ENCODE peak calls at places on chromosomes 7 and 10, in ten cellular contexts. Y is A549, D is Peyer's patch, M is vagina, S is HepG2, V is esophagus squamous epithelium, N is HCT116, Z is prostate gland, T is body of pancreas, K is IMR-90. E is an unnamed sample.

GRCh38 chr7:8823486-8823885 is 390.1 kb downstream of the NXPH1 start:
- DNase-seq in Y (no peak), D (no peak), M (no peak), S (no peak), V (no peak), N (no peak), Z (no peak), T (no peak), K (no peak), E (no peak)

GRCh38 chr10:96017227-96017687 is 26.1 kb upstream of the CCNJ start:
- DNase-seq in Y (peak), D (peak), M (no peak), S (peak), V (no peak), N (peak), Z (peak), T (peak), K (peak), E (peak)

GRCh38 chr7:1994931-1995330 is 237.8 kb downstream of the MAD1L1 start:
- DNase-seq in Y (no peak), D (no peak), M (no peak), S (no peak), V (no peak), N (no peak), Z (no peak), T (no peak), K (no peak), E (no peak)

GRCh38 chr10:59753267-59753666 is at the start of gene MRLN:
- DNase-seq in Y (no peak), D (no peak), M (no peak), S (no peak), V (no peak), N (no peak), Z (no peak), T (no peak), K (no peak), E (no peak)

GRCh38 chr7:155483245-155483644 is 25.3 kb downstream of the EN2 start:
- DNase-seq in Y (no peak), D (no peak), M (no peak), S (no peak), V (no peak), N (no peak), Z (no peak), T (no peak), K (no peak), E (no peak)

GRCh38 chr7:111292026-111292430 is 201.1 kb downstream of the LRRN3 start:
- DNase-seq in Y (no peak), D (no peak), M (no peak), S (no peak), V (no peak), N (no peak), Z (no peak), T (no peak), K (peak), E (no peak)

GRCh38 chr10:16995867-16996529 is 133.6 kb downstream of the CUBN start:
- DNase-seq in Y (no peak), D (no peak), M (no peak), S (no peak), V (no peak), N (no peak), Z (no peak), T (no peak), K (peak), E (no peak)

GRCh38 chr7:141071855-141072547 is 1.9 kb upstream of the TMEM178B start:
- DNase-seq in Y (peak), D (no peak), M (peak), S (no peak), V (no peak), N (no peak), Z (no peak), T (no peak), K (no peak), E (no peak)

GRCh38 chr10:62306663-62307062 is 38.0 kb upstream of the RTKN2 start:
- DNase-seq in Y (no peak), D (no peak), M (no peak), S (no peak), V (no peak), N (no peak), Z (no peak), T (no peak), K (no peak), E (no peak)

GRCh38 chr7:41758321-41758720 is 55.4 kb upstream of the INHBA start:
- DNase-seq in Y (no peak), D (no peak), M (no peak), S (no peak), V (no peak), N (no peak), Z (no peak), T (no peak), K (no peak), E (no peak)

GRCh38 chr10:59006511-59007306 is 169.7 kb upstream of the PHYHIPL start:
- DNase-seq in Y (peak), D (no peak), M (no peak), S (peak), V (no peak), N (no peak), Z (no peak), T (peak), K (peak), E (peak)

GRCh38 chr10:111347386-111348005 is 270.7 kb downstream of the ADRA2A start:
- DNase-seq in Y (no peak), D (no peak), M (no peak), S (no peak), V (no peak), N (no peak), Z (peak), T (peak), K (no peak), E (no peak)

GRCh38 chr10:30038961-30039536 is 20.3 kb downstream of the JCAD start:
- DNase-seq in Y (no peak), D (no peak), M (no peak), S (no peak), V (no peak), N (no peak), Z (no peak), T (no peak), K (no peak), E (no peak)

GRCh38 chr7:28958235-28958945 is at the start of gene TRIL:
- DNase-seq in Y (no peak), D (peak), M (no peak), S (no peak), V (no peak), N (no peak), Z (peak), T (peak), K (peak), E (peak)

GRCh38 chr10:119872860-119873671 is 423 bp upstream of the MCMBP start:
- DNase-seq in Y (peak), D (peak), M (peak), S (peak), V (peak), N (peak), Z (peak), T (peak), K (peak), E (peak)
- TF ChIP-seq POLR2A in Y (peak), D (no peak), M (no peak), S (peak), V (peak), N (peak), Z (no peak), T (peak), K (no peak), E (peak)

DNA sequence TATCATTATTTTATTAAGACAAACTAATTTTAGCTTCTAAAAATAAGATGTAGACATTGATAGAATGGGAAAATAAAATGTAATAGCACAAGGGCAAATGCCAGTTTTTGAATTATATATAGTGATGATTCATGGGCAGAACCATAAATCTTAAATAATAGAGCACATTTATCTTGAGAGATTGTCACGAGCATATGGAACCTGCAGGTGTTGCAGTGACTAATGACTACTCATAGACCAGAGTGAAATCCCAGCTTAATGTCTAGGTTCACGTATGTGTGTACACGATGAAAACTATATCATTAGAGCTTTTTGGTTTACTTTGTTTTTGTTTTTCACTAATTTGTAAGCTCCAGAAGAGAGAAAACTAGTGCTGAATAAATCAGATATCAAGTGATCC is 150.2 kb upstream of the CACNA2D1 start:
- DNase-seq in Y (no peak), D (no peak), M (no peak), S (no peak), V (no peak), N (no peak), Z (no peak), T (no peak), K (peak), E (no peak)
- TF ChIP-seq POLR2A in Y (no peak), D (no peak), M (no peak), S (no peak), V (no peak), N (no peak), Z (no peak), T (no peak), K (no peak), E (no peak)

GRCh38 chr7:5429857-5430611 is 6.4 kb upstream of the TNRC18 start:
- DNase-seq in Y (no peak), D (peak), M (no peak), S (no peak), V (no peak), N (no peak), Z (peak), T (peak), K (peak), E (no peak)
- TF ChIP-seq POLR2A in Y (no peak), D (peak), M (peak), S (no peak), V (peak), N (no peak), Z (peak), T (peak), K (no peak), E (no peak)

DNA sequence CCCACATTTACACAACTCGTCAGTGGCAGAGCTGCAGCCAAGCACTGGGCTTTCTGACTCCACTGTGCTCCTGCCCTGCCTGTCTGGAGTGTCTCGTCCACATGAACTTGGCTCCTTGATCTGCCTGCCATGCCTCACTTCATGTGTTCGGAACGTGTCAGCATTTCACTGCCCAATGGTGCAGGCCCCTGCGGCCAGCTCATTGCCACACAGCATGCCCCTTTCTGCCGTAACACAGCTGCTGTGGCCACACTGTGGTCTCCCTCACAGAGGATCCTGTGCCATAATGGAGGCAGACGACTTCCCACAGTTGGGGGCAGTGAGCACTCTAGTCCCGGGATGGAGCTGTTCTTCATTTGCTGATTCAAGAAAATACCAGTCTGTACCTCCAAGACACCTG is 94.2 kb upstream of the GJD4 start:
- DNase-seq in Y (no peak), D (no peak), M (no peak), S (no peak), V (no peak), N (no peak), Z (no peak), T (no peak), K (no peak), E (no peak)
- TF ChIP-seq POLR2A in Y (no peak), D (no peak), M (no peak), S (no peak), V (no peak), N (no peak), Z (no peak), T (no peak), K (no peak), E (no peak)

GRCh38 chr10:44766601-44767000 is 144.5 kb upstream of the TMEM72 start:
- DNase-seq in Y (no peak), D (no peak), M (no peak), S (no peak), V (no peak), N (no peak), Z (no peak), T (no peak), K (no peak), E (no peak)

GRCh38 chr10:44759122-44759521 is 152.0 kb upstream of the TMEM72 start:
- DNase-seq in Y (no peak), D (no peak), M (no peak), S (no peak), V (no peak), N (no peak), Z (no peak), T (no peak), K (no peak), E (no peak)

GRCh38 chr10:44765299-44765698 is 145.8 kb upstream of the TMEM72 start:
- DNase-seq in Y (no peak), D (no peak), M (no peak), S (no peak), V (no peak), N (no peak), Z (no peak), T (no peak), K (no peak), E (no peak)

GRCh38 chr10:44761076-44761475 is 150.1 kb upstream of the TMEM72 start:
- DNase-seq in Y (no peak), D (no peak), M (no peak), S (no peak), V (no peak), N (no peak), Z (no peak), T (no peak), K (no peak), E (no peak)

DNA sequence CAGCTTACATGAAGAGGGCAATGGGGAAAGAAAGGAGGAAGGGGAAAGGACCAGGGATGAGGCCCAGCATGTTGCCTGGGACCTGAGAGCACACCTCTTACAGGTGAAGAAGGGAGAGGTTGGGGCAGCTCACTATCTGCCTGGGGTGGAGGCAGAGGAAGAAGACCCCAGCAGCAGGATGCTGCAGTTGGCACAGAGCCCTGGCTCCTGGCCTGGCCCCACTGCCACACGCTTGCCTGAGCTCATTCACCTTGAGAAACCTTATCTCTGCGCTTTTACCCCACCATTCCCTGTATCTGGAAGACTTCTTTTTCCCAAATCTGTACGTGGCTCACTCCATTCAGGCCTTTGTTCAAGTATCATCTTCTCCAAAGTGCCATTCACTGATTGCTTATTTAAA is 147.8 kb upstream of the TMEM72 start:
- DNase-seq in Y (no peak), D (no peak), M (no peak), S (no peak), V (no peak), N (no peak), Z (no peak), T (no peak), K (no peak), E (no peak)
- TF ChIP-seq POLR2A in Y (no peak), D (no peak), M (no peak), S (no peak), V (no peak), N (no peak), Z (no peak), T (no peak), K (no peak), E (no peak)

DNA sequence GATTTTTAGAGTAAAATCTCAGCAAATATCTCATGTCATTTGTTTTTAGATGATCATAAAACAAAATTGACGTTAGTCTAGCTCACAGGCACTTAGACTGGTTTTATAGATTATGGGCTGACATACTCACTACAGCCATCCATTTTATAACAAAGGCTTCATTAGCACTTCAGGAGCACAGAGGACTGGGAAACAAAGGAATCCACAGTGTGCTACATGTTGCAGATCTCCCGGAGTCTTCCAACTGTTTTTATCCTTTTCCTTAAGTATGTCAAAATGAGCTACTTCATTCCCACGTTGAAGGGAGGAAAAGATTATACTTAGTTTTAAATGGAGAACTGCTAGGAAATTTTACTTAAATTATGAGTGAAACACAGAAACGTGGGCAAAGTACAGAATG is 15.9 kb upstream of the SCRN1 start:
- DNase-seq in Y (no peak), D (no peak), M (no peak), S (no peak), V (no peak), N (no peak), Z (no peak), T (no peak), K (no peak), E (no peak)
- TF ChIP-seq POLR2A in Y (no peak), D (no peak), M (no peak), S (no peak), V (no peak), N (no peak), Z (no peak), T (no peak), K (no peak), E (no peak)

GRCh38 chr10:91632671-91633550 is at the start of gene PPP1R3C:
- DNase-seq in Y (peak), D (peak), M (no peak), S (peak), V (no peak), N (no peak), Z (peak), T (peak), K (peak), E (peak)
- TF ChIP-seq POLR2A in Y (peak), D (no peak), M (peak), S (peak), V (peak), N (no peak), Z (peak), T (peak), K (peak), E (no peak)

DNA sequence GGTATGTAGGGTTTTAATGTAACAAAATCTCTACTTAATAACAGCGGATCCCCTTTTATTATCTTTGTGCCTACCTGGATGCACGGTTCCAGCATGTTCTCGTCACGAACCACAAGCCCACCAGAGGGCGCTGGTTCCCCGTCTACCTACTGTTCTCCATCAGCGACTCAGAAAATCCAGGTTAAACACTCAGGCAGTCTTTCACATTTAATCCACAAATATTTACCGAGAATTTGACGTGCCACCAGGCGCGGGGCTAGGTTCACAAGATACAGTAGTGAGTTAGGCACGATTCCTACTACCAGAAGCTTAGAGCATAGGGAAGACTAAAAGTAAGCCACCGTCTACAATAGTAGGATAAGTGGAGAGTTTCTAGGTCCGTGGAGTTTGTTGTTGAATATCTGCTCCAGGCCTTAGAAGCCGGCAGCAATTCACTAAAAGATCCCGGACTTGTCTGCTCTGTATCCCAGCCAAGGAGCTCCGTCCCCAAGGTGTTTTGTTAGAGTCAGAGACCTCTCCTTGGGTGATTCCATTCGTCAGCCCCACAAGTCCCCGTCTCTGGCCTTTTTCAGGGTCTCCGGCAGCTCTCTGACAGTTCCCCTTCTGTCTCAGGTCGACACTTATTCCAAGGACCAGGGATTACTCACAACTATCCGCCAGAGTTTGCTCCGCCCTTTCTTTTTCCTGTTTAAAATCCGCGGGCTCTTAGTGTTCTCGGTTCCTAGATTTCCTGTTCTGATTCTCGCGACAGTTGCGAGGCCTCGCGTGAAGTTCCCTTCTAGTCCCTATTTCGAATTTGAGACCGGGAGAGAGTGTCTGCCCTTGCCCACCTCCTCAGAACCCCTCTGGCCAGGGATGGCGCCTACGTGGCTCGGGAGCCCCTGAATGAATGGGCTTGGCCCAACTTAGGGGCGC is 1.5 kb upstream of the KAZALD1 start:
- DNase-seq in Y (peak), D (peak), M (no peak), S (peak), V (peak), N (peak), Z (peak), T (peak), K (peak), E (no peak)
- TF ChIP-seq POLR2A in Y (no peak), D (no peak), M (no peak), S (no peak), V (no peak), N (peak), Z (no peak), T (no peak), K (no peak), E (peak)

GRCh38 chr10:116611153-116611545 is 9.6 kb upstream of the PNLIPRP2 start:
- DNase-seq in Y (no peak), D (peak), M (no peak), S (no peak), V (no peak), N (no peak), Z (no peak), T (peak), K (no peak), E (no peak)

GRCh38 chr10:116610443-116611152 is 10.2 kb upstream of the PNLIPRP2 start:
- DNase-seq in Y (no peak), D (no peak), M (no peak), S (no peak), V (no peak), N (no peak), Z (no peak), T (no peak), K (no peak), E (no peak)

GRCh38 chr10:116613486-116613885 is 7.3 kb upstream of the PNLIPRP2 start:
- DNase-seq in Y (no peak), D (no peak), M (no peak), S (no peak), V (no peak), N (no peak), Z (no peak), T (peak), K (no peak), E (no peak)

GRCh38 chr10:116612107-116612506 is 8.6 kb upstream of the PNLIPRP2 start:
- DNase-seq in Y (no peak), D (no peak), M (no peak), S (no peak), V (no peak), N (no peak), Z (no peak), T (peak), K (no peak), E (no peak)

DNA sequence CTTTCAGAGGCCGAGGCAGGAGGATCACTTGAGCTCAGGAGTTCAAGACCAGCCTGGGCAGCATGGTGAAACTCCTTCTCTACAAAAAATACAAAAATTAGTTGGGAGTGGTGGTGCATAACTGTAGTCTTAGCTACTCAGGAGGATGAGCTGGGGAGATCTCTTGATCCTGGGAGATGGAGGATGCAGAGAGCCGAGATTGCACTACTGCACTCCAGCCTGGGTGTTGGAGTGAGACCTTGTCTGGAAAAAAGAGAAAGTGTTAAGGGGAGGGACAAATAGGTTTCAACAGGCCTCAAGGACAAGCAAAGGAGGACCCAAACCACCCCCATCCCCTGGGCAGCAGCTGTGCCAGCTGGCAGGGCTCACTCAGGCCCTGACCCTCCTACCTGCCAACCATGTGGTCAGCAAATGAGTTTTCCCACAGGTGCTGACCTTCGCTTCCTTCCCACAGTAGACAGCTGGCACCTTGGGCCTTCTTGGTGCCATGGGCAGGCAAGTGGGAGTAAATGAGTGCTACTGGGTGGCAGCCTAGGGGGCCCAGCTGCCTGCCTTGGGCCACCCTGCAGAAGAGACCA is 5.5 kb upstream of the PNLIPRP2 start:
- DNase-seq in Y (no peak), D (no peak), M (no peak), S (no peak), V (no peak), N (no peak), Z (no peak), T (peak), K (no peak), E (no peak)
- TF ChIP-seq POLR2A in Y (no peak), D (no peak), M (no peak), S (no peak), V (no peak), N (no peak), Z (no peak), T (peak), K (no peak), E (no peak)